ENCODE peak calls at places on chromosomes 12 and 14, in eight cellular contexts. N is hepatocyte, L is ovary, M is colonic mucosa, G is psoas muscle, F is ascending aorta, H is right lobe of liver, W is heart left ventricle. Q is an unnamed sample. For H3K36me3 and H3K4me1, the result is how much of the 10 kb centered on the place peaks cover.

GRCh38 chr14:62546862-62547474 is 498.3 kb downstream of the KCNH5 start:
- DNase-seq in N (no peak), L (no peak), M (no peak), G (no peak), F (no peak), H (no peak), W (no peak), Q (no peak)

GRCh38 chr14:79279645-79280399 is 931.5 kb downstream of the DIO2 start:
- DNase-seq in N (peak), L (no peak), M (peak), G (no peak), F (no peak), H (no peak), W (no peak), Q (no peak)

GRCh38 chr14:70162353-70162752 is 26.4 kb downstream of the SLC8A3 start:
- DNase-seq in N (no peak), L (no peak), M (no peak), G (no peak), F (no peak), H (no peak), W (no peak), Q (no peak)

GRCh38 chr12:45615268-45615667 is 114.2 kb upstream of the ARID2 start:
- DNase-seq in N (peak), L (no peak), M (no peak), G (no peak), F (no peak), H (no peak), W (no peak), Q (no peak)

GRCh38 chr14:101598159-101598558 is 36.9 kb downstream of the DIO3 start:
- DNase-seq in N (no peak), L (peak), M (peak), G (no peak), F (no peak), H (no peak), W (no peak), Q (peak)

GRCh38 chr14:50230601-50231474 is 540 bp downstream of the SOS2 start:
- DNase-seq in N (peak), L (peak), M (peak), G (peak), F (no peak), H (peak), W (peak), Q (peak)

GRCh38 chr12:91413591-91413990 is 231.0 kb upstream of the DCN start:
- DNase-seq in N (peak), L (no peak), M (peak), G (no peak), F (no peak), H (no peak), W (no peak), Q (no peak)

GRCh38 chr12:80186727-80187217 is 87.4 kb downstream of the OTOGL start:
- DNase-seq in N (peak), L (peak), M (peak), G (no peak), F (no peak), H (no peak), W (peak), Q (peak)

GRCh38 chr12:46364300-46364696 is 8.3 kb downstream of the SLC38A2 start:
- DNase-seq in N (no peak), L (no peak), M (no peak), G (no peak), F (no peak), H (no peak), W (no peak), Q (no peak)

GRCh38 chr12:114636723-114637480 is 47.1 kb downstream of the TBX3 start:
- DNase-seq in N (peak), L (no peak), M (no peak), G (no peak), F (no peak), H (no peak), W (no peak), Q (no peak)

GRCh38 chr14:105497671-105498429 is 6.8 kb downstream of the TEDC1 start:
- DNase-seq in N (no peak), L (no peak), M (no peak), G (peak), F (no peak), H (peak), W (peak), Q (no peak)

GRCh38 chr14:21215130-21215878 is 53.9 kb downstream of the HNRNPC start:
- DNase-seq in N (no peak), L (no peak), M (no peak), G (no peak), F (no peak), H (no peak), W (no peak), Q (no peak)

GRCh38 chr12:49189731-49190314 is 943 bp upstream of the TUBA1A start:
- DNase-seq in N (no peak), L (no peak), M (no peak), G (no peak), F (no peak), H (no peak), W (no peak), Q (no peak)

GRCh38 chr12:111503116-111503515 is 96.0 kb downstream of the ATXN2 start:
- DNase-seq in N (no peak), L (no peak), M (no peak), G (no peak), F (no peak), H (no peak), W (no peak), Q (no peak)

GRCh38 chr12:111506260-111506659 is 92.9 kb downstream of the ATXN2 start:
- DNase-seq in N (no peak), L (no peak), M (no peak), G (no peak), F (no peak), H (no peak), W (no peak), Q (no peak)

GRCh38 chr12:111505601-111506036 is 93.5 kb downstream of the ATXN2 start:
- DNase-seq in N (no peak), L (no peak), M (no peak), G (no peak), F (no peak), H (no peak), W (no peak), Q (no peak)
- H3K36me3 ChIP-seq in N (under half), L (under half), M (under half), G (half or more), F (under half), H (under half), W (half or more), Q (half or more)

GRCh38 chr12:6959376-6960290 is 8.5 kb downstream of the PTPN6 start:
- DNase-seq in N (no peak), L (peak), M (peak), G (peak), F (no peak), H (no peak), W (no peak), Q (no peak)
- H3K4me1 ChIP-seq in N (under half), L (under half), M (under half), G (under half), F (under half), H (under half), W (under half), Q (under half)

DNA sequence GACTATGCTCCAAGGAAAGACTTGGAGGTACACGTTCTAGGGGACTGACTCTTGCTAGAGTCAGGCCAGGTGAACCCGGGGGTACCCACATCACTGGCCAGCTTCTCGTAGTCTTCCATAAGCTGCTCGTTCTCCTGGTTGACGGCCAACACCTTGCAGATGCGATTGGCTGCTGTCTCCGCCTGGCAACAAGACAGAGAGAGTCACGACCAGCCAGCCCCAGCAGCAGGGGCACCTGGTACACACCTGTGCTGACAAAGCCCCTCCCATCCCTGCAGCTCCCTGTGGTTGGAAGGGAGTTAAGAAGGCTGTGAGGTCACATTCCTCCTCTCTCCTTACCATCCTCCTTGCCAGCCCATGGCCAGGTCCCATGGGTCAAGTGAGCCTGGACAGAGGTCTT is 85.5 kb downstream of the ACTN1 start:
- DNase-seq in N (no peak), L (no peak), M (no peak), G (peak), F (no peak), H (no peak), W (no peak), Q (no peak)
- H3K36me3 ChIP-seq in N (under half), L (under half), M (under half), G (under half), F (half or more), H (half or more), W (half or more), Q (half or more)

DNA sequence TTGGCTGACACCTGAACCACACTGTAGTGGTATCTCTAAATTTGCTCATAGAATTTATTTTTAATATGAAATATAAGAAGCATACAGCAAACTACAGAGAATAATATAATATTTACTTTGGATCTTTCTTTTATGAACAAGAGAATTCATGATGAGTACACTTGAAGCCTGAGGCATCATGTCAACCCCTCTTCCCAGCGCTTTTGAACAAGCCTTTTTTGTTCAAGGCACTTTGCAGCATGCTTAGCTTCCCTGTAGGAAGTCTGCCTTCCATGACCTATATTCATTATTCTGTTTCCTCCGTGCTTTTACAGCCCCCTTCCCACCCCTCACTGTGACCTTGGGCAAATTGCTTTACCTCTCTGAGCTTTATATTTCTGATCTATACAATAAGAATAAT is 41.6 kb downstream of the SCN8A start:
- DNase-seq in N (no peak), L (no peak), M (no peak), G (no peak), F (no peak), H (no peak), W (no peak), Q (no peak)
- H3K4me1 ChIP-seq in N (under half), L (under half), M (under half), G (under half), F (under half), H (under half), W (under half), Q (under half)

GRCh38 chr12:38385492-38385864 is 68.9 kb downstream of the ALG10B start:
- DNase-seq in N (no peak), L (no peak), M (no peak), G (no peak), F (no peak), H (no peak), W (no peak), Q (no peak)

GRCh38 chr12:38386238-38386985 is 69.8 kb downstream of the ALG10B start:
- DNase-seq in N (no peak), L (no peak), M (no peak), G (no peak), F (no peak), H (no peak), W (no peak), Q (no peak)

GRCh38 chr12:38389581-38389980 is 73.0 kb downstream of the ALG10B start:
- DNase-seq in N (no peak), L (no peak), M (no peak), G (no peak), F (no peak), H (no peak), W (no peak), Q (no peak)

DNA sequence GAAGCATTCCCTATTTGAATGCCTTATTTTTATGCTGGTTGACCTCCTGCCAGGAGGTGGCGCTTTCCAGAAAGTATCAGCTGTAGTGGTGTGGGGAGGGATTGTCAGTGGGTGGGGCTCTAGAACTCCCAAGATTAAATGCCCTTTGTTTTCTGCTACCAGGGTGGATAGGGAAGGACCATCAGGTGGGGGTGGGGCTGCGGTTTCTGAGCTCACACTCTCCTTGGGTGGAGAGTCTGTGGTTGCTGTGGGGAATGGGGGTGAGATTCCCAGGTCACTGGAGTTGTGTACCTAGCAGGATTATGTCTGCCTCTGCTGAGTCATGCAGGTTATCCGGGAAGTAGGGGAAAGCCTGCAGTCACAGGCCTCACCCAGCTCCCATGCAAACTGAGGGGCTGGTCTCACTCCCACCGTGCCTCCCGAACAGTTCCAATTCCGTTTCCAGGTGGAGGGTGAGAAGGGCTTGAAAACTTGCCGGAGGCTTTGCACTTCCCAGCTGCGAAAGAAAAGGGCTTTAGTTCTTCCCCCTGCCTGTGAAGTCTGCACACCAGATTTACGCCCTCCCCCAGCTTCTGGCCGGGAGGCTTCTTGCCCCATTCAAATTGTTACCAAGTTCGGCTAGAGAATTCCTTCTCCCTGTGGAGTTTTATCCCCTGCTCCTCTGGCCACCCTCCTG is 68.4 kb downstream of the ALG10B start:
- DNase-seq in N (peak), L (no peak), M (no peak), G (no peak), F (no peak), H (no peak), W (no peak), Q (no peak)
- H3K36me3 ChIP-seq in N (under half), L (under half), M (under half), G (under half), F (under half), H (under half), W (under half), Q (under half)

Q was measured in right atrium auricular region.